ENCODE peak calls at places on chromosomes 16 and 17, in ten cellular contexts. M, S, I, K, Z, E, Q, A, O and X are unnamed samples.
A peak's percentile ranks its signal among the peaks of the same experiment; 100 is the strongest.

GRCh38 chr17:33527290-33527689 is 234.2 kb upstream of the ASIC2 start:
- DNase-seq in M (no peak), S (no peak), I (no peak), K (no peak), Z (no peak), E (no peak), Q (no peak), A (no peak), O (no peak), X (no peak)

GRCh38 chr17:65102788-65103187 is 34.4 kb upstream of the RGS9 start:
- DNase-seq in M (no peak), S (no peak), I (no peak), K (no peak), Z (no peak), E (no peak), Q (peak; percentile 48), A (no peak), O (no peak), X (no peak)

GRCh38 chr17:43849116-43849515 is 2.1 kb downstream of the CD300LG start:
- DNase-seq in M (no peak), S (no peak), I (no peak), K (no peak), Z (no peak), E (no peak), Q (no peak), A (no peak), O (no peak), X (no peak)

GRCh38 chr16:9458816-9459215 is 367.4 kb downstream of the HAPSTR1 start:
- DNase-seq in M (no peak), S (no peak), I (no peak), K (no peak), Z (no peak), E (no peak), Q (no peak), A (no peak), O (no peak), X (no peak)

GRCh38 chr17:21817791-21818364 is 125.6 kb downstream of the KCNJ18 start:
- DNase-seq in M (no peak), S (no peak), I (no peak), K (no peak), Z (no peak), E (no peak), Q (no peak), A (no peak), O (no peak), X (no peak)

GRCh38 chr16:2586901-2587480 is 49.2 kb downstream of the PDPK1 start:
- DNase-seq in M (no peak), S (no peak), I (no peak), K (peak; percentile 42), Z (no peak), E (no peak), Q (no peak), A (no peak), O (no peak), X (no peak)

GRCh38 chr17:83057397-83057761 is 22.0 kb upstream of the METRNL start:
- DNase-seq in M (no peak), S (no peak), I (no peak), K (no peak), Z (no peak), E (no peak), Q (no peak), A (no peak), O (no peak), X (peak; percentile 80)

GRCh38 chr17:49646391-49647255 is 31.3 kb downstream of the SPOP start:
- DNase-seq in M (peak; percentile 45), S (no peak), I (peak; percentile 68), K (no peak), Z (peak; percentile 19), E (peak; percentile 47), Q (peak; percentile 77), A (no peak), O (no peak), X (no peak)

GRCh38 chr16:57260294-57260929 is 15.4 kb downstream of the ARL2BP start:
- DNase-seq in M (peak; percentile 42), S (peak; percentile 3), I (no peak), K (peak; percentile 41), Z (no peak), E (no peak), Q (peak; percentile 59), A (no peak), O (peak; percentile 72), X (no peak)

GRCh38 chr17:50064253-50064991 is 8.5 kb downstream of the ITGA3 start:
- DNase-seq in M (no peak), S (no peak), I (peak; percentile 86), K (peak; percentile 74), Z (no peak), E (peak; percentile 69), Q (peak; percentile 86), A (peak; percentile 79), O (no peak), X (no peak)

GRCh38 chr17:9522074-9522473 is 53.5 kb downstream of the STX8 start:
- DNase-seq in M (no peak), S (no peak), I (no peak), K (no peak), Z (peak; percentile 37), E (no peak), Q (no peak), A (no peak), O (no peak), X (no peak)

GRCh38 chr16:20910781-20911321 is 10.3 kb downstream of the LYRM1 start:
- DNase-seq in M (no peak), S (no peak), I (peak; percentile 75), K (no peak), Z (peak; percentile 41), E (no peak), Q (no peak), A (no peak), O (no peak), X (no peak)

GRCh38 chr16:48025359-48025758 is 130.4 kb downstream of the ABCC12 start:
- DNase-seq in M (no peak), S (no peak), I (no peak), K (no peak), Z (no peak), E (no peak), Q (no peak), A (no peak), O (no peak), X (no peak)

GRCh38 chr17:42774066-42774750 is 959 bp downstream of the VPS25 start:
- DNase-seq in M (no peak), S (no peak), I (no peak), K (no peak), Z (no peak), E (no peak), Q (no peak), A (no peak), O (no peak), X (no peak)

GRCh38 chr17:30413109-30413508 is 34.4 kb downstream of the CPD start:
- DNase-seq in M (no peak), S (no peak), I (no peak), K (no peak), Z (no peak), E (no peak), Q (no peak), A (no peak), O (no peak), X (no peak)

GRCh38 chr17:16977932-16978331 is 6.0 kb upstream of the TNFRSF13B start:
- DNase-seq in M (no peak), S (no peak), I (no peak), K (no peak), Z (no peak), E (no peak), Q (peak; percentile 17), A (no peak), O (no peak), X (no peak)

GRCh38 chr16:30837904-30838303 is 50.9 kb upstream of the ZNF629 start:
- DNase-seq in M (no peak), S (no peak), I (no peak), K (no peak), Z (no peak), E (no peak), Q (no peak), A (no peak), O (no peak), X (no peak)

GRCh38 chr17:34163681-34164080 is 91.4 kb upstream of the CCL2 start:
- DNase-seq in M (no peak), S (no peak), I (no peak), K (no peak), Z (no peak), E (no peak), Q (no peak), A (no peak), O (no peak), X (no peak)

DNA sequence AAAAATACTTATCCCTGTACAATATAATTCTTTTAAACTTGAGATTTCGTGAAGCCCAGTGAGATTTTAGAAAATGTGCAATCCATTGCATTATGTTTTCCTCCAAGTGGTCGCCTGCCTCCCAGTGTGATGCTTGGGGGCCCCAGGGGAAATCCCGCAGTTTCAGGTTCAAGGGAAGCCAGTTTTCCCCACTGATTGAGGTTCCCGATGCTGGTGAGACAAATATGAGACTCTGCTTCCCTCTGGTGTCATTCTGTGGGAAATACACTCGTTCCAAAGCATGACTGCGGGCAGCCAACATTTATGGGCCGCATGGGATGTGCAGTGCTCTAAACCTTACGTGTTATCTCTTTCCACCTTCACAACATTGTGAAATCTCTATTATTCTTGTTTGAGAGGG is 200.8 kb downstream of the PRKCB start:
- DNase-seq in M (no peak), S (peak; percentile 18), I (peak; percentile 29), K (no peak), Z (peak; percentile 63), E (no peak), Q (no peak), A (no peak), O (no peak), X (no peak)
- H3K36me3 ChIP-seq in M (peaks cover 34% of the 10 kb centered on the region), S (no peaks in the 10 kb centered on the region), I (no peaks in the 10 kb centered on the region), K (no peaks in the 10 kb centered on the region), Z (no peaks in the 10 kb centered on the region), E (no peaks in the 10 kb centered on the region), Q (no peaks in the 10 kb centered on the region), A (no peaks in the 10 kb centered on the region), O (no peaks in the 10 kb centered on the region), X (no peaks in the 10 kb centered on the region)

GRCh38 chr16:71911121-71911520 is 15.8 kb downstream of the IST1 start:
- DNase-seq in M (no peak), S (no peak), I (no peak), K (no peak), Z (peak; percentile 51), E (no peak), Q (no peak), A (no peak), O (no peak), X (no peak)
- H3K36me3 ChIP-seq in M (peaks cover 8% of the 10 kb centered on the region), S (no peaks in the 10 kb centered on the region), I (peaks cover 16% of the 10 kb centered on the region), K (peaks cover 15% of the 10 kb centered on the region), Z (peaks cover 4% of the 10 kb centered on the region), E (peaks cover 5% of the 10 kb centered on the region), Q (peaks cover 5% of the 10 kb centered on the region), A (peaks cover 5% of the 10 kb centered on the region), O (peaks cover 6% of the 10 kb centered on the region), X (peaks cover 9% of the 10 kb centered on the region)

GRCh38 chr16:55393976-55394375 is 70.0 kb downstream of the IRX6 start:
- DNase-seq in M (no peak), S (no peak), I (no peak), K (no peak), Z (no peak), E (peak; percentile 25), Q (no peak), A (no peak), O (no peak), X (no peak)
- H3K36me3 ChIP-seq in M (no peaks in the 10 kb centered on the region), S (no peaks in the 10 kb centered on the region), I (no peaks in the 10 kb centered on the region), K (no peaks in the 10 kb centered on the region), Z (no peaks in the 10 kb centered on the region), E (no peaks in the 10 kb centered on the region), Q (no peaks in the 10 kb centered on the region), A (no peaks in the 10 kb centered on the region), O (no peaks in the 10 kb centered on the region), X (no peaks in the 10 kb centered on the region)

DNA sequence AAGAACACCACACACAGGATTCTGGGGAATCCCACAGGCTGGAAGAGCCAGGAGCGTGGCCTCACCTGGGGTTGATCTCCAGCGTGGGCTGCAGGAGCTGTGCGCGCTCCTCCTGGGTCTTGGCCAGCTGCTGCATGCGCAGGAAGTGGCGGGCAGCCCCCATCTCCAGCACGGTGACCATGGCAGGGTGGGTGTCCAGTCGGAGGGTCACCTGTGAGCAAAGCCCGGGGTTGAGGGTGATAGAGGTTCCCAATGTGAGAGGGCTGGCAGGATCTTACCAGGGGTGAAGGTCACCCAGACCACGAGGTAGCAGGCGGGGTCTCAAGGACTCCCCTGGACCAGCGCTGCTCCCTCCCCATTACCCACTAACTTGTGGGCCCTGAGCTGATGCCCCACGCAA is 7.4 kb downstream of the DNASE1 start:
- DNase-seq in M (no peak), S (no peak), I (no peak), K (peak; percentile 35), Z (no peak), E (no peak), Q (no peak), A (no peak), O (no peak), X (no peak)
- H3K36me3 ChIP-seq in M (peaks cover 47% of the 10 kb centered on the region), S (peaks cover 23% of the 10 kb centered on the region), I (peaks cover 71% of the 10 kb centered on the region), K (peaks cover 95% of the 10 kb centered on the region), Z (peaks cover 26% of the 10 kb centered on the region), E (peaks cover 94% of the 10 kb centered on the region), Q (peaks cover 48% of the 10 kb centered on the region), A (peaks cover 46% of the 10 kb centered on the region), O (peaks cover 36% of the 10 kb centered on the region), X (peaks cover 76% of the 10 kb centered on the region)